ENCODE peak calls at places on chromosomes 4 and X, in ten cellular contexts. One of them, this sample, is unnamed.

GRCh38 chr4:62460329-62460728 is 1260.2 kb downstream of the ADGRL3 start:
- DNase-seq in progenitor cell of endocrine pancreas: no peak
- DNase-seq in activated T-cell treated with anti-CD3 and anti-CD28 coated beads for 1 hour: no peak
- DNase-seq in activated CD4-positive, alpha-beta T cell treated with anti-CD3 and anti-CD28 coated beads, Interleukin-2, amount 10 ng/mL, durations not matched to agents 7 days and 5 days: no peak
- DNase-seq in activated naive CD4-positive, alpha-beta T cell treated with anti-CD3 and anti-CD28 coated beads, Interleukin-2, amount 10 ng/mL, durations not matched to agents 7 days and 5 days: no peak
- DNase-seq in CD8-positive, alpha-beta T cell: no peak
- DNase-seq in SIG-M5: no peak
- DNase-seq in endothelial cell of umbilical vein: no peak
- DNase-seq in stimulated activated naive CD8-positive, alpha-beta T cell treated with anti-CD3 and anti-CD28 coated beads, Interleukin-15, Interleukin-2, amounts not matched to agents 100 U/mL and 50 U/mL, for 24 hours: no peak
- DNase-seq in activated CD8-positive, alpha-beta memory T cell treated with anti-CD3 and anti-CD28 coated beads for 48 hours: no peak
- DNase-seq in this sample: no peak

GRCh38 chr4:139176299-139177048 is 544 bp downstream of the ELF2 start:
- DNase-seq in progenitor cell of endocrine pancreas: peak; percentile 73
- DNase-seq in activated T-cell treated with anti-CD3 and anti-CD28 coated beads for 1 hour: peak; percentile 51
- DNase-seq in activated CD4-positive, alpha-beta T cell treated with anti-CD3 and anti-CD28 coated beads, Interleukin-2, amount 10 ng/mL, durations not matched to agents 7 days and 5 days: peak; percentile 71
- DNase-seq in activated naive CD4-positive, alpha-beta T cell treated with anti-CD3 and anti-CD28 coated beads, Interleukin-2, amount 10 ng/mL, durations not matched to agents 7 days and 5 days: peak; percentile 78
- DNase-seq in CD8-positive, alpha-beta T cell: peak; percentile 37
- DNase-seq in SIG-M5: no peak
- DNase-seq in endothelial cell of umbilical vein: peak; percentile 84
- DNase-seq in stimulated activated naive CD8-positive, alpha-beta T cell treated with anti-CD3 and anti-CD28 coated beads, Interleukin-15, Interleukin-2, amounts not matched to agents 100 U/mL and 50 U/mL, for 24 hours: peak; percentile 66
- DNase-seq in activated CD8-positive, alpha-beta memory T cell treated with anti-CD3 and anti-CD28 coated beads for 48 hours: peak; percentile 20
- DNase-seq in this sample: peak; percentile 94

GRCh38 chrX:12894074-12894691 is 12.2 kb upstream of the TLR8 start:
- DNase-seq in progenitor cell of endocrine pancreas: no peak
- DNase-seq in activated T-cell treated with anti-CD3 and anti-CD28 coated beads for 1 hour: peak; percentile 17
- DNase-seq in activated CD4-positive, alpha-beta T cell treated with anti-CD3 and anti-CD28 coated beads, Interleukin-2, amount 10 ng/mL, durations not matched to agents 7 days and 5 days: peak; percentile 55
- DNase-seq in activated naive CD4-positive, alpha-beta T cell treated with anti-CD3 and anti-CD28 coated beads, Interleukin-2, amount 10 ng/mL, durations not matched to agents 7 days and 5 days: peak; percentile 67
- DNase-seq in CD8-positive, alpha-beta T cell: peak; percentile 7
- DNase-seq in SIG-M5: no peak
- DNase-seq in endothelial cell of umbilical vein: peak; percentile 38
- DNase-seq in stimulated activated naive CD8-positive, alpha-beta T cell treated with anti-CD3 and anti-CD28 coated beads, Interleukin-15, Interleukin-2, amounts not matched to agents 100 U/mL and 50 U/mL, for 24 hours: peak; percentile 47
- DNase-seq in activated CD8-positive, alpha-beta memory T cell treated with anti-CD3 and anti-CD28 coated beads for 48 hours: no peak
- DNase-seq in this sample: no peak

GRCh38 chrX:53930513-53931380 is 113.5 kb downstream of the PHF8 start:
- DNase-seq in progenitor cell of endocrine pancreas: no peak
- DNase-seq in activated T-cell treated with anti-CD3 and anti-CD28 coated beads for 1 hour: no peak
- DNase-seq in activated CD4-positive, alpha-beta T cell treated with anti-CD3 and anti-CD28 coated beads, Interleukin-2, amount 10 ng/mL, durations not matched to agents 7 days and 5 days: no peak
- DNase-seq in activated naive CD4-positive, alpha-beta T cell treated with anti-CD3 and anti-CD28 coated beads, Interleukin-2, amount 10 ng/mL, durations not matched to agents 7 days and 5 days: no peak
- DNase-seq in CD8-positive, alpha-beta T cell: no peak
- DNase-seq in SIG-M5: no peak
- DNase-seq in endothelial cell of umbilical vein: no peak
- DNase-seq in stimulated activated naive CD8-positive, alpha-beta T cell treated with anti-CD3 and anti-CD28 coated beads, Interleukin-15, Interleukin-2, amounts not matched to agents 100 U/mL and 50 U/mL, for 24 hours: no peak
- DNase-seq in activated CD8-positive, alpha-beta memory T cell treated with anti-CD3 and anti-CD28 coated beads for 48 hours: no peak
- DNase-seq in this sample: no peak

GRCh38 chr4:163702736-163703135 is 208.2 kb downstream of the TMA16 start:
- DNase-seq in progenitor cell of endocrine pancreas: no peak
- DNase-seq in activated T-cell treated with anti-CD3 and anti-CD28 coated beads for 1 hour: no peak
- DNase-seq in activated CD4-positive, alpha-beta T cell treated with anti-CD3 and anti-CD28 coated beads, Interleukin-2, amount 10 ng/mL, durations not matched to agents 7 days and 5 days: no peak
- DNase-seq in activated naive CD4-positive, alpha-beta T cell treated with anti-CD3 and anti-CD28 coated beads, Interleukin-2, amount 10 ng/mL, durations not matched to agents 7 days and 5 days: no peak
- DNase-seq in CD8-positive, alpha-beta T cell: no peak
- DNase-seq in SIG-M5: no peak
- DNase-seq in endothelial cell of umbilical vein: no peak
- DNase-seq in stimulated activated naive CD8-positive, alpha-beta T cell treated with anti-CD3 and anti-CD28 coated beads, Interleukin-15, Interleukin-2, amounts not matched to agents 100 U/mL and 50 U/mL, for 24 hours: no peak
- DNase-seq in activated CD8-positive, alpha-beta memory T cell treated with anti-CD3 and anti-CD28 coated beads for 48 hours: no peak
- DNase-seq in this sample: no peak

GRCh38 chrX:108268434-108269080 is 169.7 kb downstream of the COL4A6 start:
- DNase-seq in progenitor cell of endocrine pancreas: no peak
- DNase-seq in activated T-cell treated with anti-CD3 and anti-CD28 coated beads for 1 hour: no peak
- DNase-seq in activated CD4-positive, alpha-beta T cell treated with anti-CD3 and anti-CD28 coated beads, Interleukin-2, amount 10 ng/mL, durations not matched to agents 7 days and 5 days: no peak
- DNase-seq in activated naive CD4-positive, alpha-beta T cell treated with anti-CD3 and anti-CD28 coated beads, Interleukin-2, amount 10 ng/mL, durations not matched to agents 7 days and 5 days: no peak
- DNase-seq in CD8-positive, alpha-beta T cell: no peak
- DNase-seq in SIG-M5: no peak
- DNase-seq in endothelial cell of umbilical vein: peak; percentile 12
- DNase-seq in stimulated activated naive CD8-positive, alpha-beta T cell treated with anti-CD3 and anti-CD28 coated beads, Interleukin-15, Interleukin-2, amounts not matched to agents 100 U/mL and 50 U/mL, for 24 hours: no peak
- DNase-seq in activated CD8-positive, alpha-beta memory T cell treated with anti-CD3 and anti-CD28 coated beads for 48 hours: no peak
- DNase-seq in this sample: no peak

GRCh38 chrX:24341795-24342194 is 18.6 kb upstream of the SUPT20HL1 start:
- DNase-seq in progenitor cell of endocrine pancreas: no peak
- DNase-seq in activated T-cell treated with anti-CD3 and anti-CD28 coated beads for 1 hour: no peak
- DNase-seq in activated CD4-positive, alpha-beta T cell treated with anti-CD3 and anti-CD28 coated beads, Interleukin-2, amount 10 ng/mL, durations not matched to agents 7 days and 5 days: no peak
- DNase-seq in activated naive CD4-positive, alpha-beta T cell treated with anti-CD3 and anti-CD28 coated beads, Interleukin-2, amount 10 ng/mL, durations not matched to agents 7 days and 5 days: no peak
- DNase-seq in CD8-positive, alpha-beta T cell: no peak
- DNase-seq in SIG-M5: no peak
- DNase-seq in endothelial cell of umbilical vein: peak; percentile 31
- DNase-seq in stimulated activated naive CD8-positive, alpha-beta T cell treated with anti-CD3 and anti-CD28 coated beads, Interleukin-15, Interleukin-2, amounts not matched to agents 100 U/mL and 50 U/mL, for 24 hours: no peak
- DNase-seq in activated CD8-positive, alpha-beta memory T cell treated with anti-CD3 and anti-CD28 coated beads for 48 hours: no peak
- DNase-seq in this sample: no peak

GRCh38 chr4:170025523-170026252 is 507 bp downstream of the MFAP3L start:
- DNase-seq in progenitor cell of endocrine pancreas: peak; percentile 9
- DNase-seq in activated T-cell treated with anti-CD3 and anti-CD28 coated beads for 1 hour: no peak
- DNase-seq in activated CD4-positive, alpha-beta T cell treated with anti-CD3 and anti-CD28 coated beads, Interleukin-2, amount 10 ng/mL, durations not matched to agents 7 days and 5 days: no peak
- DNase-seq in activated naive CD4-positive, alpha-beta T cell treated with anti-CD3 and anti-CD28 coated beads, Interleukin-2, amount 10 ng/mL, durations not matched to agents 7 days and 5 days: no peak
- DNase-seq in CD8-positive, alpha-beta T cell: peak; percentile 3
- DNase-seq in SIG-M5: no peak
- DNase-seq in endothelial cell of umbilical vein: no peak
- DNase-seq in stimulated activated naive CD8-positive, alpha-beta T cell treated with anti-CD3 and anti-CD28 coated beads, Interleukin-15, Interleukin-2, amounts not matched to agents 100 U/mL and 50 U/mL, for 24 hours: peak; percentile 18
- DNase-seq in activated CD8-positive, alpha-beta memory T cell treated with anti-CD3 and anti-CD28 coated beads for 48 hours: no peak
- DNase-seq in this sample: peak; percentile 69

GRCh38 chr4:110631582-110632505 is 9.0 kb upstream of the PITX2 start:
- DNase-seq in progenitor cell of endocrine pancreas: peak; percentile 74
- DNase-seq in activated T-cell treated with anti-CD3 and anti-CD28 coated beads for 1 hour: no peak
- DNase-seq in activated CD4-positive, alpha-beta T cell treated with anti-CD3 and anti-CD28 coated beads, Interleukin-2, amount 10 ng/mL, durations not matched to agents 7 days and 5 days: no peak
- DNase-seq in activated naive CD4-positive, alpha-beta T cell treated with anti-CD3 and anti-CD28 coated beads, Interleukin-2, amount 10 ng/mL, durations not matched to agents 7 days and 5 days: peak; percentile 42
- DNase-seq in CD8-positive, alpha-beta T cell: no peak
- DNase-seq in SIG-M5: no peak
- DNase-seq in endothelial cell of umbilical vein: peak; percentile 76
- DNase-seq in stimulated activated naive CD8-positive, alpha-beta T cell treated with anti-CD3 and anti-CD28 coated beads, Interleukin-15, Interleukin-2, amounts not matched to agents 100 U/mL and 50 U/mL, for 24 hours: peak; percentile 55
- DNase-seq in activated CD8-positive, alpha-beta memory T cell treated with anti-CD3 and anti-CD28 coated beads for 48 hours: no peak
- DNase-seq in this sample: peak; percentile 93

GRCh38 chrX:77924320-77924859 is 13.9 kb downstream of the ATP7A start:
- DNase-seq in progenitor cell of endocrine pancreas: no peak
- DNase-seq in activated T-cell treated with anti-CD3 and anti-CD28 coated beads for 1 hour: no peak
- DNase-seq in activated CD4-positive, alpha-beta T cell treated with anti-CD3 and anti-CD28 coated beads, Interleukin-2, amount 10 ng/mL, durations not matched to agents 7 days and 5 days: no peak
- DNase-seq in activated naive CD4-positive, alpha-beta T cell treated with anti-CD3 and anti-CD28 coated beads, Interleukin-2, amount 10 ng/mL, durations not matched to agents 7 days and 5 days: no peak
- DNase-seq in CD8-positive, alpha-beta T cell: no peak
- DNase-seq in SIG-M5: no peak
- DNase-seq in endothelial cell of umbilical vein: no peak
- DNase-seq in stimulated activated naive CD8-positive, alpha-beta T cell treated with anti-CD3 and anti-CD28 coated beads, Interleukin-15, Interleukin-2, amounts not matched to agents 100 U/mL and 50 U/mL, for 24 hours: no peak
- DNase-seq in activated CD8-positive, alpha-beta memory T cell treated with anti-CD3 and anti-CD28 coated beads for 48 hours: no peak
- DNase-seq in this sample: no peak

GRCh38 chr4:140069068-140069467 is 84.9 kb downstream of the MAML3 start:
- DNase-seq in progenitor cell of endocrine pancreas: no peak
- DNase-seq in activated T-cell treated with anti-CD3 and anti-CD28 coated beads for 1 hour: no peak
- DNase-seq in activated CD4-positive, alpha-beta T cell treated with anti-CD3 and anti-CD28 coated beads, Interleukin-2, amount 10 ng/mL, durations not matched to agents 7 days and 5 days: no peak
- DNase-seq in activated naive CD4-positive, alpha-beta T cell treated with anti-CD3 and anti-CD28 coated beads, Interleukin-2, amount 10 ng/mL, durations not matched to agents 7 days and 5 days: no peak
- DNase-seq in CD8-positive, alpha-beta T cell: no peak
- DNase-seq in SIG-M5: no peak
- DNase-seq in endothelial cell of umbilical vein: no peak
- DNase-seq in stimulated activated naive CD8-positive, alpha-beta T cell treated with anti-CD3 and anti-CD28 coated beads, Interleukin-15, Interleukin-2, amounts not matched to agents 100 U/mL and 50 U/mL, for 24 hours: no peak
- DNase-seq in activated CD8-positive, alpha-beta memory T cell treated with anti-CD3 and anti-CD28 coated beads for 48 hours: no peak
- DNase-seq in this sample: peak; percentile 66

GRCh38 chr4:15299627-15300026 is 128.2 kb upstream of the C1QTNF7 start:
- DNase-seq in progenitor cell of endocrine pancreas: no peak
- DNase-seq in activated T-cell treated with anti-CD3 and anti-CD28 coated beads for 1 hour: no peak
- DNase-seq in activated CD4-positive, alpha-beta T cell treated with anti-CD3 and anti-CD28 coated beads, Interleukin-2, amount 10 ng/mL, durations not matched to agents 7 days and 5 days: no peak
- DNase-seq in activated naive CD4-positive, alpha-beta T cell treated with anti-CD3 and anti-CD28 coated beads, Interleukin-2, amount 10 ng/mL, durations not matched to agents 7 days and 5 days: no peak
- DNase-seq in CD8-positive, alpha-beta T cell: no peak
- DNase-seq in SIG-M5: no peak
- DNase-seq in endothelial cell of umbilical vein: no peak
- DNase-seq in stimulated activated naive CD8-positive, alpha-beta T cell treated with anti-CD3 and anti-CD28 coated beads, Interleukin-15, Interleukin-2, amounts not matched to agents 100 U/mL and 50 U/mL, for 24 hours: no peak
- DNase-seq in activated CD8-positive, alpha-beta memory T cell treated with anti-CD3 and anti-CD28 coated beads for 48 hours: no peak
- DNase-seq in this sample: no peak

GRCh38 chrX:122835886-122836285 is 348.2 kb upstream of the GRIA3 start:
- DNase-seq in progenitor cell of endocrine pancreas: no peak
- DNase-seq in activated T-cell treated with anti-CD3 and anti-CD28 coated beads for 1 hour: no peak
- DNase-seq in activated CD4-positive, alpha-beta T cell treated with anti-CD3 and anti-CD28 coated beads, Interleukin-2, amount 10 ng/mL, durations not matched to agents 7 days and 5 days: no peak
- DNase-seq in activated naive CD4-positive, alpha-beta T cell treated with anti-CD3 and anti-CD28 coated beads, Interleukin-2, amount 10 ng/mL, durations not matched to agents 7 days and 5 days: no peak
- DNase-seq in CD8-positive, alpha-beta T cell: no peak
- DNase-seq in SIG-M5: no peak
- DNase-seq in endothelial cell of umbilical vein: no peak
- DNase-seq in stimulated activated naive CD8-positive, alpha-beta T cell treated with anti-CD3 and anti-CD28 coated beads, Interleukin-15, Interleukin-2, amounts not matched to agents 100 U/mL and 50 U/mL, for 24 hours: no peak
- DNase-seq in activated CD8-positive, alpha-beta memory T cell treated with anti-CD3 and anti-CD28 coated beads for 48 hours: no peak
- DNase-seq in this sample: no peak

GRCh38 chr4:54658321-54659093 is 750 bp downstream of the KIT start:
- DNase-seq in progenitor cell of endocrine pancreas: peak; percentile 51
- DNase-seq in activated T-cell treated with anti-CD3 and anti-CD28 coated beads for 1 hour: no peak
- DNase-seq in activated CD4-positive, alpha-beta T cell treated with anti-CD3 and anti-CD28 coated beads, Interleukin-2, amount 10 ng/mL, durations not matched to agents 7 days and 5 days: peak; percentile 29
- DNase-seq in activated naive CD4-positive, alpha-beta T cell treated with anti-CD3 and anti-CD28 coated beads, Interleukin-2, amount 10 ng/mL, durations not matched to agents 7 days and 5 days: peak; percentile 47
- DNase-seq in CD8-positive, alpha-beta T cell: no peak
- DNase-seq in SIG-M5: no peak
- DNase-seq in endothelial cell of umbilical vein: peak; percentile 62
- DNase-seq in stimulated activated naive CD8-positive, alpha-beta T cell treated with anti-CD3 and anti-CD28 coated beads, Interleukin-15, Interleukin-2, amounts not matched to agents 100 U/mL and 50 U/mL, for 24 hours: peak; percentile 53
- DNase-seq in activated CD8-positive, alpha-beta memory T cell treated with anti-CD3 and anti-CD28 coated beads for 48 hours: no peak
- DNase-seq in this sample: peak; percentile 86

This sample was measured in islet precursor cell.